ENCODE peak calls at places on chromosomes 4 and X, in seven cellular contexts. X, F, Q, H, I, N and V are unnamed samples.

GRCh38 chrX:14352511-14352910 is 176.8 kb upstream of the GLRA2 start:
- DNase-seq in N (no peak), Q (no peak), H (no peak), F (no peak), X (no peak), I (no peak), V (no peak)

GRCh38 chr4:31261632-31262031 is 541.5 kb downstream of the PCDH7 start:
- DNase-seq in F (no peak), I (no peak), N (no peak), X (no peak), Q (no peak), H (no peak), V (no peak)

GRCh38 chr4:77332696-77333270 is 175.8 kb downstream of the CCNG2 start:
- DNase-seq in F (no peak), X (no peak), H (no peak), N (no peak), Q (no peak), I (no peak), V (no peak)

GRCh38 chr4:37392540-37393255 is 148.2 kb downstream of the NWD2 start:
- DNase-seq in H (peak; percentile 23), I (no peak), Q (no peak), N (no peak), F (no peak), X (no peak), V (no peak)

GRCh38 chrX:646796-647195 is 16.2 kb downstream of the SHOX start:
- DNase-seq in X (no peak), I (no peak), N (no peak), Q (no peak), H (no peak), F (no peak), V (no peak)

GRCh38 chrX:154490021-154490413 is 412 bp downstream of the SLC10A3 start:
- DNase-seq in H (no peak), N (peak; percentile 50), X (no peak), I (no peak), F (no peak), Q (peak; percentile 43), V (no peak)

GRCh38 chr4:2289311-2289954 is 27.5 kb upstream of the MXD4 start:
- DNase-seq in H (no peak), F (no peak), I (no peak), Q (no peak), N (no peak), X (no peak), V (no peak)

GRCh38 chr4:158010346-158010745 is 162.5 kb downstream of the GASK1B start:
- DNase-seq in N (no peak), I (no peak), F (no peak), X (no peak), Q (no peak), H (no peak), V (no peak)

GRCh38 chr4:121253961-121254360 is 89.8 kb upstream of the TNIP3 start:
- DNase-seq in F (no peak), Q (no peak), X (no peak), H (no peak), N (no peak), I (no peak), V (no peak)

GRCh38 chr4:84691170-84691691 is 108.3 kb downstream of the CDS1 start:
- DNase-seq in Q (no peak), F (peak; percentile 14), I (no peak), H (peak; percentile 86), X (no peak), N (no peak), V (no peak)

GRCh38 chrX:132491191-132491590 is 2.4 kb upstream of the MBNL3 start:
- DNase-seq in I (peak; percentile 88), X (no peak), Q (no peak), F (no peak), N (no peak), H (no peak), V (no peak)

GRCh38 chrX:125810856-125811255 is 355.2 kb downstream of the DCAF12L2 start:
- DNase-seq in N (no peak), I (no peak), Q (no peak), X (no peak), H (no peak), F (no peak), V (no peak)

GRCh38 chr4:89551191-89551590 is 243.6 kb upstream of the GPRIN3 start:
- DNase-seq in N (no peak), I (no peak), X (no peak), H (no peak), Q (no peak), F (no peak), V (no peak)

GRCh38 chr4:124666496-124666895 is 46.0 kb downstream of the ANKRD50 start:
- DNase-seq in H (no peak), N (no peak), F (no peak), Q (no peak), X (no peak), I (peak; percentile 30), V (no peak)

GRCh38 chr4:5941601-5942000 is 48.7 kb upstream of the CRMP1 start:
- DNase-seq in X (no peak), I (no peak), Q (no peak), F (no peak), H (no peak), N (no peak), V (peak; percentile 15)

GRCh38 chr4:5943561-5943960 is 50.7 kb upstream of the CRMP1 start:
- DNase-seq in F (no peak), I (no peak), N (no peak), H (no peak), Q (no peak), X (no peak), V (no peak)

GRCh38 chr4:5942947-5943346 is 50.1 kb upstream of the CRMP1 start:
- DNase-seq in N (no peak), I (no peak), Q (no peak), H (no peak), F (no peak), X (no peak), V (no peak)

GRCh38 chr4:5945171-5945570 is 52.3 kb upstream of the CRMP1 start:
- DNase-seq in H (no peak), X (no peak), N (no peak), F (no peak), Q (no peak), I (no peak), V (no peak)

GRCh38 chr4:5940470-5941203 is 47.8 kb upstream of the CRMP1 start:
- DNase-seq in H (peak; percentile 13), Q (no peak), F (no peak), X (no peak), N (no peak), I (peak; percentile 24), V (peak; percentile 93)
- TF ChIP-seq JUND in H (no peak), Q (no peak), F (no peak), X (no peak), N (no peak), I (no peak), V (no peak)

DNA sequence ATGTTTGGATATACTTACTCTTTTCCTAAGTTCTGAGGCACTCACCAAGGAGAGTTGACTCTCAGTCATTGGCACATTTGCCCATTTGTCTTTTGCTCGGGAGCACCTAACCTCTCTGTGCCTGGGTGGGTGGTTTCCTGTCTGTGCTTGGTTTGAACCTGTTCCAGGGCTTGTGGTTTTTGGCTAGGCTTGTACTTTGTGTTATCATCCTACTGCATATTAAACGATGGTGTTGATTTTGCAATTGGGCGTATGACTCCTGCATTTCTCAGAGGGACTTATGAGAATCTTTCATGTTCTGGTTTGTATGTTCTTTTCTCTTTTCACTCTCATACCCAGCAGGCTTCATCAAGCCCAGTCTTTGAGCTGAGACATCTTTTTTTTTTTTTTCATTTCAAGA is 161.7 kb downstream of the BTC start:
- DNase-seq in F (no peak), N (no peak), Q (no peak), H (peak; percentile 95), X (no peak), I (no peak), V (no peak)
- TF ChIP-seq JUND in F (peak; percentile 15), N (no peak), Q (no peak), H (no peak), X (no peak), I (no peak), V (no peak)

GRCh38 chr4:94389595-94390290 is 47.1 kb upstream of the HPGDS start:
- DNase-seq in F (no peak), Q (no peak), H (no peak), X (no peak), I (no peak), N (no peak), V (no peak)
- TF ChIP-seq JUND in F (no peak), Q (no peak), H (no peak), X (no peak), I (no peak), N (no peak), V (no peak)

GRCh38 chrX:57367649-57368048 is 81.1 kb downstream of the FAAH2 start:
- DNase-seq in H (no peak), X (no peak), Q (no peak), F (no peak), N (no peak), I (peak; percentile 0), V (no peak)
- TF ChIP-seq JUND in H (no peak), X (no peak), Q (no peak), F (no peak), N (no peak), I (no peak), V (no peak)

GRCh38 chrX:155637714-155638113 is 25.0 kb upstream of the TMLHE start:
- DNase-seq in I (no peak), N (no peak), X (no peak), F (no peak), H (no peak), Q (no peak), V (no peak)

GRCh38 chrX:155632424-155633100 is 19.8 kb upstream of the TMLHE start:
- DNase-seq in F (no peak), X (peak; percentile 3), I (no peak), H (no peak), N (no peak), Q (no peak), V (no peak)
- TF ChIP-seq JUND in F (no peak), X (no peak), I (no peak), H (no peak), N (no peak), Q (no peak), V (no peak)

GRCh38 chr4:138861130-138861529 is 154.5 kb upstream of the NOCT start:
- DNase-seq in N (no peak), I (no peak), F (no peak), X (no peak), H (no peak), Q (no peak), V (no peak)

GRCh38 chr4:138864961-138865720 is 150.4 kb upstream of the NOCT start:
- DNase-seq in X (no peak), Q (no peak), N (no peak), I (no peak), H (no peak), F (no peak), V (peak; percentile 77)

GRCh38 chr4:138865765-138866164 is 149.8 kb upstream of the NOCT start:
- DNase-seq in Q (no peak), I (no peak), H (no peak), N (no peak), X (no peak), F (no peak), V (no peak)

GRCh38 chr4:138866314-138866713 is 149.3 kb upstream of the NOCT start:
- DNase-seq in F (no peak), Q (no peak), H (no peak), I (no peak), N (no peak), X (no peak), V (no peak)

DNA sequence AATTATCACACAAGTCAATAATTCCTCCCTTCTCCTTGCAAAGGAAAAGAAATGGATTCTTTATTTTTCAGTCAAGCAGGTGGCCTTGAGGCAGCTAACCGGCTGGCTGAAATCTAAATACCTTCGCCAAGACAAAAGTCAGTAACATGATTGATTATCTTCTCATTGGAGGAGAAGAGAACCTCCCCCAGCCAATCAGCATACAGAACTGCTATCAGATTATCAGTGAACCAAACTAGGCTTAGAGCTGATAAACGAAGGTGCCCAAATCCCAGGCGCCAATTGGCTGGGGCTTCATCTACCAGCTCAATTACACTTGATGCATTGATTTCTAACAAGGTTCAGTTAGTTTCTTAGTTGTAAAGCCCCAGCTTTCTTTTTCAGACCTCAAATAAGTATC is 152.4 kb upstream of the NOCT start:
- DNase-seq in F (no peak), H (no peak), Q (no peak), X (no peak), N (no peak), I (no peak), V (no peak)
- TF ChIP-seq JUND in F (no peak), H (no peak), Q (no peak), X (no peak), N (no peak), I (no peak), V (no peak)